ENCODE peak calls at places on chromosomes 4 and X, in seven cellular contexts. One of them, this sample, is unnamed.

GRCh38 chr4:89752932-89753598 is 83.9 kb downstream of the SNCA start:
- DNase-seq in ovary: peak; percentile 48
- DNase-seq in RWPE1: peak; percentile 16
- DNase-seq in posterior cingulate gyrus: no peak
- DNase-seq in fibroblast of the aortic adventitia: peak; percentile 81
- DNase-seq in D341Med: no peak
- DNase-seq in GM06990: no peak
- DNase-seq in this sample: peak; percentile 89

GRCh38 chr4:12579172-12579571 is 905.0 kb downstream of the RAB28 start:
- DNase-seq in ovary: no peak
- DNase-seq in RWPE1: no peak
- DNase-seq in posterior cingulate gyrus: no peak
- DNase-seq in fibroblast of the aortic adventitia: peak; percentile 82
- DNase-seq in D341Med: no peak
- DNase-seq in GM06990: no peak
- DNase-seq in this sample: no peak

GRCh38 chr4:125891597-125892258 is 577.0 kb downstream of the FAT4 start:
- DNase-seq in ovary: no peak
- DNase-seq in RWPE1: no peak
- DNase-seq in posterior cingulate gyrus: no peak
- DNase-seq in fibroblast of the aortic adventitia: peak; percentile 13
- DNase-seq in D341Med: no peak
- DNase-seq in GM06990: no peak
- DNase-seq in this sample: peak; percentile 62

GRCh38 chr4:77156912-77157858 is at the start of gene CCNG2:
- DNase-seq in ovary: peak; percentile 90
- DNase-seq in RWPE1: peak; percentile 69
- DNase-seq in posterior cingulate gyrus: peak; percentile 75
- DNase-seq in fibroblast of the aortic adventitia: peak; percentile 32
- DNase-seq in D341Med: peak; percentile 87
- DNase-seq in GM06990: peak; percentile 96
- DNase-seq in this sample: peak; percentile 96

GRCh38 chrX:69530306-69530705 is 26.2 kb downstream of the NALF2 start:
- DNase-seq in ovary: no peak
- DNase-seq in RWPE1: no peak
- DNase-seq in posterior cingulate gyrus: no peak
- DNase-seq in fibroblast of the aortic adventitia: no peak
- DNase-seq in D341Med: no peak
- DNase-seq in GM06990: no peak
- DNase-seq in this sample: no peak

GRCh38 chrX:31178769-31179125 is 106.9 kb upstream of the FTHL17 start:
- DNase-seq in ovary: no peak
- DNase-seq in RWPE1: no peak
- DNase-seq in posterior cingulate gyrus: no peak
- DNase-seq in fibroblast of the aortic adventitia: no peak
- DNase-seq in D341Med: no peak
- DNase-seq in GM06990: peak; percentile 6
- DNase-seq in this sample: peak; percentile 1

GRCh38 chrX:132292753-132293152 is 73.5 kb upstream of the RAP2C start:
- DNase-seq in ovary: peak; percentile 20
- DNase-seq in RWPE1: peak; percentile 28
- DNase-seq in posterior cingulate gyrus: no peak
- DNase-seq in fibroblast of the aortic adventitia: peak; percentile 75
- DNase-seq in D341Med: peak; percentile 58
- DNase-seq in GM06990: peak; percentile 1
- DNase-seq in this sample: peak; percentile 64

GRCh38 chr4:162634390-162634789 is 470.6 kb upstream of the FSTL5 start:
- DNase-seq in ovary: no peak
- DNase-seq in RWPE1: no peak
- DNase-seq in posterior cingulate gyrus: no peak
- DNase-seq in fibroblast of the aortic adventitia: no peak
- DNase-seq in D341Med: no peak
- DNase-seq in GM06990: no peak
- DNase-seq in this sample: no peak

GRCh38 chr4:141449927-141450326 is 186.5 kb upstream of the IL15 start:
- DNase-seq in ovary: no peak
- DNase-seq in RWPE1: no peak
- DNase-seq in posterior cingulate gyrus: no peak
- DNase-seq in fibroblast of the aortic adventitia: no peak
- DNase-seq in D341Med: no peak
- DNase-seq in GM06990: no peak
- DNase-seq in this sample: no peak

GRCh38 chr4:88226143-88226542 is 58.2 kb downstream of the PPM1K start:
- DNase-seq in ovary: no peak
- DNase-seq in RWPE1: no peak
- DNase-seq in posterior cingulate gyrus: no peak
- DNase-seq in fibroblast of the aortic adventitia: no peak
- DNase-seq in D341Med: no peak
- DNase-seq in GM06990: no peak
- DNase-seq in this sample: no peak

GRCh38 chr4:25767877-25768475 is 94.8 kb downstream of the SEL1L3 start:
- DNase-seq in ovary: peak; percentile 39
- DNase-seq in RWPE1: peak; percentile 70
- DNase-seq in posterior cingulate gyrus: peak; percentile 60
- DNase-seq in fibroblast of the aortic adventitia: peak; percentile 84
- DNase-seq in D341Med: peak; percentile 85
- DNase-seq in GM06990: peak; percentile 25
- DNase-seq in this sample: peak; percentile 85

GRCh38 chr4:41120297-41121217 is 93.8 kb downstream of the APBB2 start:
- DNase-seq in ovary: peak; percentile 92
- DNase-seq in RWPE1: peak; percentile 41
- DNase-seq in posterior cingulate gyrus: no peak
- DNase-seq in fibroblast of the aortic adventitia: peak; percentile 87
- DNase-seq in D341Med: no peak
- DNase-seq in GM06990: no peak
- DNase-seq in this sample: peak; percentile 39

GRCh38 chr4:20323991-20324390 is 72.3 kb downstream of the SLIT2 start:
- DNase-seq in ovary: no peak
- DNase-seq in RWPE1: no peak
- DNase-seq in posterior cingulate gyrus: no peak
- DNase-seq in fibroblast of the aortic adventitia: no peak
- DNase-seq in D341Med: no peak
- DNase-seq in GM06990: no peak
- DNase-seq in this sample: no peak

GRCh38 chr4:27010334-27010940 is 149.8 kb downstream of the STIM2 start:
- DNase-seq in ovary: peak; percentile 54
- DNase-seq in RWPE1: peak; percentile 53
- DNase-seq in posterior cingulate gyrus: peak; percentile 65
- DNase-seq in fibroblast of the aortic adventitia: peak; percentile 87
- DNase-seq in D341Med: peak; percentile 62
- DNase-seq in GM06990: no peak
- DNase-seq in this sample: peak; percentile 75

GRCh38 chr4:8909548-8909947 is 37.9 kb upstream of the HMX1 start:
- DNase-seq in ovary: no peak
- DNase-seq in RWPE1: no peak
- DNase-seq in posterior cingulate gyrus: no peak
- DNase-seq in fibroblast of the aortic adventitia: no peak
- DNase-seq in D341Med: peak; percentile 5
- DNase-seq in GM06990: no peak
- DNase-seq in this sample: no peak

GRCh38 chr4:11773798-11774197 is 345.1 kb upstream of the HS3ST1 start:
- DNase-seq in ovary: no peak
- DNase-seq in RWPE1: no peak
- DNase-seq in posterior cingulate gyrus: no peak
- DNase-seq in fibroblast of the aortic adventitia: peak; percentile 72
- DNase-seq in D341Med: no peak
- DNase-seq in GM06990: no peak
- DNase-seq in this sample: no peak

GRCh38 chr4:40722576-40723161 is 27.1 kb upstream of the NSUN7 start:
- DNase-seq in ovary: no peak
- DNase-seq in RWPE1: no peak
- DNase-seq in posterior cingulate gyrus: no peak
- DNase-seq in fibroblast of the aortic adventitia: no peak
- DNase-seq in D341Med: no peak
- DNase-seq in GM06990: peak; percentile 51
- DNase-seq in this sample: no peak

GRCh38 chr4:102625232-102625930 is 124.2 kb downstream of the NFKB1 start:
- DNase-seq in ovary: peak; percentile 25
- DNase-seq in RWPE1: no peak
- DNase-seq in posterior cingulate gyrus: no peak
- DNase-seq in fibroblast of the aortic adventitia: peak; percentile 50
- DNase-seq in D341Med: peak; percentile 65
- DNase-seq in GM06990: peak; percentile 24
- DNase-seq in this sample: no peak

GRCh38 chr4:47349323-47349722 is 114.2 kb downstream of the COMMD8 start:
- DNase-seq in ovary: no peak
- DNase-seq in RWPE1: no peak
- DNase-seq in posterior cingulate gyrus: no peak
- DNase-seq in fibroblast of the aortic adventitia: peak; percentile 4
- DNase-seq in D341Med: no peak
- DNase-seq in GM06990: no peak
- DNase-seq in this sample: no peak

This sample was measured in astrocyte of the hippocampus.